ENCODE peak calls at places on chromosomes 16 and 17, in five cellular contexts. A is HCT116, L is GM12878, O is K562, V is HepG2. G is an unnamed sample.

GRCh38 chr17:62792122-62792800 is 15.9 kb downstream of the MARCHF10 start:
- DNase-seq in A (peak; percentile 61), O (no peak), V (peak; percentile 74), L (no peak), G (no peak)

GRCh38 chr16:83102336-83102735 is 475.6 kb downstream of the CDH13 start:
- DNase-seq in V (no peak), O (no peak), A (no peak), L (no peak), G (no peak)

GRCh38 chr17:55174133-55174532 is 90.6 kb upstream of the HLF start:
- DNase-seq in L (no peak), A (no peak), V (no peak), O (no peak), G (no peak)

GRCh38 chr16:10594312-10594950 is 14.0 kb upstream of the EMP2 start:
- DNase-seq in A (no peak), O (no peak), L (no peak), V (no peak), G (no peak)

GRCh38 chr16:31700530-31701388 is 172.8 kb upstream of the ZNF267 start:
- DNase-seq in A (no peak), V (peak; percentile 90), L (peak; percentile 67), O (peak; percentile 39), G (peak; percentile 97)

GRCh38 chr16:2237076-2237551 is 870 bp downstream of the DNASE1L2 start:
- DNase-seq in L (no peak), O (no peak), A (no peak), V (no peak), G (no peak)

GRCh38 chr17:7922499-7923289 is 6.6 kb upstream of the RNF227 start:
- DNase-seq in V (no peak), O (no peak), A (no peak), L (no peak), G (peak; percentile 94)

GRCh38 chr16:85393674-85394510 is 219.2 kb upstream of the GSE1 start:
- DNase-seq in V (no peak), L (no peak), A (no peak), O (peak; percentile 94), G (peak; percentile 83)

GRCh38 chr17:57182621-57183020 is 73.7 kb upstream of the MSI2 start:
- DNase-seq in O (no peak), V (no peak), L (no peak), A (no peak), G (no peak)

GRCh38 chr16:75750516-75750915 is 24.2 kb upstream of the CPHXL start:
- DNase-seq in L (no peak), V (no peak), O (no peak), A (no peak), G (no peak)

GRCh38 chr17:72702136-72702735 is 390.3 kb downstream of the SLC39A11 start:
- DNase-seq in A (peak; percentile 80), L (no peak), O (no peak), V (peak; percentile 91), G (no peak)

GRCh38 chr16:50742521-50743150 is 750 bp downstream of the CYLD start:
- DNase-seq in V (no peak), A (no peak), L (no peak), O (peak; percentile 18), G (peak; percentile 55)

GRCh38 chr16:6081320-6081976 is 983.9 kb upstream of the EEF2KMT start:
- DNase-seq in V (peak; percentile 20), L (no peak), O (peak; percentile 60), A (no peak), G (peak; percentile 70)

GRCh38 chr16:86844691-86845090 is 266.3 kb downstream of the FOXL1 start:
- DNase-seq in V (no peak), O (no peak), L (no peak), A (no peak), G (no peak)

GRCh38 chr17:5745091-5745820 is 160.9 kb upstream of the NLRP1 start:
- DNase-seq in L (no peak), O (no peak), A (no peak), V (no peak), G (no peak)

GRCh38 chr17:15262291-15263205 is 2.6 kb downstream of the PMP22 start:
- DNase-seq in O (peak; percentile 83), V (no peak), A (peak; percentile 87), L (no peak), G (peak; percentile 69)

GRCh38 chr16:10868562-10869469 is 8.2 kb upstream of the CIITA start:
- DNase-seq in L (no peak), O (no peak), A (no peak), V (no peak), G (no peak)

GRCh38 chr17:30332057-30332542 is 1.8 kb downstream of the TMIGD1 start:
- DNase-seq in A (no peak), V (peak; percentile 88), L (peak; percentile 72), O (no peak), G (no peak)

GRCh38 chr16:27980076-27980775 is 83.3 kb downstream of the GSG1L start:
- DNase-seq in L (no peak), A (no peak), O (no peak), V (no peak), G (no peak)

GRCh38 chr16:70294385-70295029 is 4.5 kb upstream of the DDX19B start:
- DNase-seq in A (no peak), L (no peak), V (no peak), O (no peak), G (peak; percentile 35)

GRCh38 chr17:73215414-73215813 is 22.6 kb downstream of the COG1 start:
- DNase-seq in V (no peak), L (no peak), O (no peak), A (no peak), G (peak; percentile 70)

GRCh38 chr17:17401271-17401781 is 75.5 kb upstream of the MED9 start:
- DNase-seq in L (no peak), O (peak; percentile 55), V (peak; percentile 56), A (peak; percentile 31), G (peak; percentile 80)

GRCh38 chr17:27343972-27344607 is 50.2 kb downstream of the WSB1 start:
- DNase-seq in L (no peak), A (no peak), V (no peak), O (no peak), G (no peak)

GRCh38 chr17:48541036-48541573 is 3.8 kb downstream of the HOXB2 start:
- DNase-seq in V (no peak), L (no peak), O (no peak), A (no peak), G (peak; percentile 25)

GRCh38 chr16:15704545-15704987 is 54.5 kb downstream of the NDE1 start:
- DNase-seq in O (peak; percentile 84), L (no peak), A (peak; percentile 39), V (peak; percentile 75), G (peak; percentile 86)

GRCh38 chr17:31310877-31311276 is 3.0 kb downstream of the EVI2B start:
- DNase-seq in O (no peak), V (no peak), A (no peak), L (no peak), G (no peak)

GRCh38 chr16:495127-495748 is 32.3 kb upstream of the CAPN15 start:
- DNase-seq in V (peak; percentile 59), L (no peak), A (no peak), O (peak; percentile 60), G (peak; percentile 88)

GRCh38 chr16:52725043-52725442 is 178.1 kb upstream of the TOX3 start:
- DNase-seq in L (no peak), O (no peak), V (no peak), A (no peak), G (no peak)

GRCh38 chr16:73170587-73170986 is 122.7 kb upstream of the ZFHX3 start:
- DNase-seq in O (no peak), V (no peak), A (no peak), L (no peak), G (no peak)

GRCh38 chr16:84214451-84215066 is 23.6 kb downstream of the ADAD2 start:
- DNase-seq in L (no peak), V (no peak), O (no peak), A (no peak), G (no peak)

GRCh38 chr16:84220851-84221250 is 19.0 kb downstream of the KCNG4 start:
- DNase-seq in O (no peak), L (no peak), A (no peak), V (no peak), G (no peak)

GRCh38 chr16:84215531-84215930 is 24.3 kb downstream of the KCNG4 start:
- DNase-seq in L (no peak), V (no peak), O (no peak), A (no peak), G (no peak)

GRCh38 chr16:84218961-84219360 is 20.9 kb downstream of the KCNG4 start:
- DNase-seq in V (no peak), L (no peak), O (no peak), A (no peak), G (no peak)

GRCh38 chr16:84218176-84218776 is 21.5 kb downstream of the KCNG4 start:
- DNase-seq in A (no peak), O (no peak), V (no peak), L (no peak), G (no peak)
- TF ChIP-seq REST in A (no peak), O (no peak), V (no peak), L (no peak), G (no peak)

DNA sequence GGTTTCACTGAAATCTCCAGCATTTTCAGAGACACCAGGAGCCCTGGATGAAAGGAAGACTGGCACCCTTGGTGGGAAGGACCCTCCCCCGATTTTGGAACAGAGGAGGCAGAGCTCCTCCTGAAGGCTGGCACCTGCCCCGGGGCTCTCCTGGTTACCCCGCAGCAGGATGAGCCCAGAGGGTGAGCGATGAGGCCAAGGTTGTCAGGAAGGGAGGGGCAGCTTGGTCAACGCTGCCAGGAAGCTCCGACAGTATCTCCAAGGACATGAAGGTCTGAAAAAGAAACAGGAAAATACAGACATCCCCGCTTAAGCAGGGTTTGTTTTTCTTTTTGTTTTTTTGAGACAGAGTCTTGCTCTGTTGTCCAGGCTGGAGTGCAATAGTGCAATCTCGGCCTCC is 15.5 kb upstream of the ACSF3 start:
- DNase-seq in L (no peak), A (no peak), O (no peak), V (no peak), G (no peak)
- TF ChIP-seq EZH2 in L (no peak), A (no peak), O (no peak), V (peak; percentile 6), G (no peak)

GRCh38 chr17:3695723-3696411 is at the start of gene P2RX5:
- DNase-seq in L (no peak), V (no peak), O (peak; percentile 20), A (no peak), G (peak; percentile 75)
- H2AFZ ChIP-seq in L (peak within 1 kb of the TSS; percentile 35), V (no peak within 1 kb of the TSS), O (peak within 1 kb of the TSS; percentile 72), A (no peak within 1 kb of the TSS), G (peak within 1 kb of the TSS; percentile 93)

GRCh38 chr16:67441289-67441753 is 10.4 kb downstream of the HSD11B2 start:
- DNase-seq in A (no peak), O (no peak), L (no peak), V (no peak), G (no peak)
- TF ChIP-seq REST in A (no peak), O (no peak), L (no peak), V (no peak), G (no peak)

G was measured in GM23338.